ENCODE peak calls at places on chromosomes 16 and 17, in ten cellular contexts. X is nephron progenitor cell, O is amygdala, S is A673, L is GM04504, Y is MG63, M is hypothalamus, N is NCI-H1930, B is NCI-H1417, T is mesendoderm. J is an unnamed sample.

GRCh38 chr16:31427441-31428276 is 501 bp downstream of the COX6A2 start:
- DNase-seq in X (no peak), O (no peak), S (peak; percentile 26), L (no peak), Y (peak; percentile 57), M (peak; percentile 34), N (peak; percentile 87), B (peak; percentile 80), T (no peak), J (peak; percentile 86)

GRCh38 chr16:88638323-88639230 is at the start of gene IL17C:
- DNase-seq in X (no peak), O (no peak), S (no peak), L (no peak), Y (no peak), M (no peak), N (no peak), B (peak; percentile 72), T (no peak), J (no peak)

GRCh38 chr16:89402962-89403361 is 87.4 kb downstream of the ANKRD11 start:
- DNase-seq in X (no peak), O (no peak), S (no peak), L (no peak), Y (no peak), M (no peak), N (no peak), B (no peak), T (no peak), J (no peak)

GRCh38 chr16:14321542-14321941 is 250.4 kb downstream of the MRTFB start:
- DNase-seq in X (no peak), O (no peak), S (no peak), L (no peak), Y (no peak), M (no peak), N (no peak), B (no peak), T (peak; percentile 43), J (peak; percentile 78)

GRCh38 chr16:28609631-28610594 is at the start of gene SULT1A1:
- DNase-seq in X (peak; percentile 39), O (no peak), S (peak; percentile 33), L (no peak), Y (no peak), M (no peak), N (no peak), B (no peak), T (peak; percentile 48), J (peak; percentile 77)

GRCh38 chr17:50149425-50150353 is 788 bp downstream of the PPP1R9B start:
- DNase-seq in X (peak; percentile 72), O (no peak), S (peak; percentile 74), L (no peak), Y (peak; percentile 44), M (no peak), N (peak; percentile 41), B (peak; percentile 65), T (peak; percentile 78), J (peak; percentile 83)

GRCh38 chr17:6686026-6686425 is 27.1 kb downstream of the SLC13A5 start:
- DNase-seq in X (no peak), O (no peak), S (no peak), L (no peak), Y (no peak), M (no peak), N (no peak), B (no peak), T (no peak), J (no peak)

GRCh38 chr17:1110844-1111598 is 68.8 kb downstream of the ABR start:
- DNase-seq in X (no peak), O (peak; percentile 59), S (peak; percentile 88), L (peak; percentile 53), Y (peak; percentile 86), M (peak; percentile 91), N (no peak), B (peak; percentile 76), T (peak; percentile 84), J (peak; percentile 79)

GRCh38 chr16:278863-279366 is 1.5 kb upstream of the ARHGDIG start:
- DNase-seq in X (no peak), O (no peak), S (peak; percentile 45), L (no peak), Y (no peak), M (no peak), N (no peak), B (peak; percentile 74), T (peak; percentile 72), J (no peak)

GRCh38 chr17:36722121-36722902 is 120.9 kb downstream of the MRM1 start:
- DNase-seq in X (peak; percentile 86), O (peak; percentile 13), S (peak; percentile 38), L (no peak), Y (peak; percentile 66), M (peak; percentile 44), N (peak; percentile 86), B (peak; percentile 99), T (peak; percentile 51), J (peak; percentile 77)

GRCh38 chr17:1724869-1725641 is 551 bp downstream of the WDR81 start:
- DNase-seq in X (peak; percentile 57), O (no peak), S (peak; percentile 28), L (no peak), Y (no peak), M (no peak), N (no peak), B (peak; percentile 57), T (peak; percentile 37), J (no peak)

GRCh38 chr16:13316008-13316407 is 414.6 kb downstream of the SHISA9 start:
- DNase-seq in X (no peak), O (no peak), S (no peak), L (peak; percentile 67), Y (no peak), M (peak; percentile 27), N (no peak), B (no peak), T (no peak), J (no peak)

GRCh38 chr17:17849863-17850373 is 13.1 kb upstream of the SREBF1 start:
- DNase-seq in X (no peak), O (no peak), S (peak; percentile 93), L (no peak), Y (peak; percentile 60), M (peak; percentile 55), N (no peak), B (peak; percentile 60), T (peak; percentile 75), J (peak; percentile 70)

GRCh38 chr17:75902406-75902805 is 2.3 kb downstream of the MRPL38 start:
- DNase-seq in X (no peak), O (no peak), S (no peak), L (no peak), Y (no peak), M (no peak), N (no peak), B (no peak), T (no peak), J (no peak)

GRCh38 chr17:45222273-45222993 is 748 bp downstream of the FMNL1 start:
- DNase-seq in X (no peak), O (no peak), S (no peak), L (no peak), Y (no peak), M (no peak), N (no peak), B (peak; percentile 34), T (peak; percentile 47), J (peak; percentile 38)

GRCh38 chr17:49223517-49224197 is 6.9 kb downstream of the PHOSPHO1 start:
- DNase-seq in X (peak; percentile 87), O (no peak), S (peak; percentile 57), L (no peak), Y (peak; percentile 22), M (no peak), N (peak; percentile 57), B (peak; percentile 87), T (peak; percentile 63), J (peak; percentile 81)

GRCh38 chr16:31420037-31420436 is 8.1 kb downstream of the COX6A2 start:
- DNase-seq in X (no peak), O (no peak), S (no peak), L (no peak), Y (no peak), M (no peak), N (no peak), B (no peak), T (no peak), J (no peak)

GRCh38 chr16:50677351-50677750 is 3.8 kb downstream of the SNX20 start:
- DNase-seq in X (no peak), O (no peak), S (no peak), L (no peak), Y (no peak), M (no peak), N (no peak), B (no peak), T (no peak), J (no peak)

GRCh38 chr16:56480776-56481467 is 29.6 kb downstream of the OGFOD1 start:
- DNase-seq in X (no peak), O (no peak), S (peak; percentile 9), L (no peak), Y (no peak), M (no peak), N (no peak), B (no peak), T (no peak), J (no peak)

GRCh38 chr17:75707096-75707720 is 14.1 kb upstream of the ITGB4 start:
- DNase-seq in X (no peak), O (no peak), S (no peak), L (no peak), Y (peak; percentile 95), M (no peak), N (no peak), B (no peak), T (no peak), J (peak; percentile 73)

GRCh38 chr17:40536731-40537171 is 28.5 kb downstream of the CCR7 start:
- DNase-seq in X (no peak), O (no peak), S (no peak), L (no peak), Y (peak; percentile 42), M (no peak), N (no peak), B (no peak), T (no peak), J (no peak)

GRCh38 chr17:51000835-51001638 is 119.6 kb downstream of the SPAG9 start:
- DNase-seq in X (no peak), O (no peak), S (peak; percentile 77), L (peak; percentile 42), Y (no peak), M (no peak), N (peak; percentile 29), B (peak; percentile 81), T (peak; percentile 71), J (no peak)

GRCh38 chr16:77002644-77003043 is 188.3 kb upstream of the MON1B start:
- DNase-seq in X (no peak), O (no peak), S (no peak), L (no peak), Y (no peak), M (no peak), N (no peak), B (no peak), T (no peak), J (no peak)

GRCh38 chr16:75379339-75379738 is 54.0 kb downstream of the CFDP1 start:
- DNase-seq in X (no peak), O (no peak), S (peak; percentile 35), L (no peak), Y (no peak), M (no peak), N (no peak), B (no peak), T (no peak), J (no peak)

GRCh38 chr17:75078097-75079022 is 9.4 kb upstream of the SLC16A5 start:
- DNase-seq in X (no peak), O (no peak), S (peak; percentile 29), L (peak; percentile 45), Y (peak; percentile 91), M (no peak), N (no peak), B (no peak), T (no peak), J (no peak)

GRCh38 chr16:79613009-79613408 is 12.5 kb upstream of the MAF start:
- DNase-seq in X (no peak), O (no peak), S (no peak), L (no peak), Y (peak; percentile 6), M (no peak), N (no peak), B (no peak), T (no peak), J (no peak)

GRCh38 chr16:49461517-49461951 is 87.9 kb downstream of the C16orf78 start:
- DNase-seq in X (no peak), O (no peak), S (no peak), L (no peak), Y (no peak), M (no peak), N (no peak), B (no peak), T (no peak), J (no peak)

GRCh38 chr16:11632455-11632921 is 35.8 kb upstream of the SNN start:
- DNase-seq in X (peak; percentile 36), O (no peak), S (no peak), L (peak; percentile 38), Y (no peak), M (peak; percentile 43), N (no peak), B (no peak), T (peak; percentile 58), J (peak; percentile 59)